ENCODE peak calls at places on chromosomes 6 and 20, in nine cellular contexts. R, A, I, M, V, U, N, Y and W are unnamed samples.

GRCh38 chr20:48945840-48946514 is 24.5 kb downstream of the ARFGEF2 start:
- DNase-seq in R (no peak), A (no peak), I (no peak), M (no peak), V (no peak), U (no peak), N (no peak), Y (no peak), W (no peak)

GRCh38 chr6:74606488-74607135 is 599.2 kb downstream of the COL12A1 start:
- DNase-seq in R (no peak), A (no peak), I (no peak), M (no peak), V (no peak), U (no peak), N (no peak), Y (peak; percentile 22), W (no peak)

GRCh38 chr20:60211618-60212463 is 253.6 kb downstream of the CDH26 start:
- DNase-seq in R (no peak), A (no peak), I (no peak), M (no peak), V (no peak), U (no peak), N (no peak), Y (no peak), W (no peak)

GRCh38 chr20:57212890-57213276 is 53.6 kb downstream of the BMP7 start:
- DNase-seq in R (no peak), A (no peak), I (no peak), M (no peak), V (no peak), U (no peak), N (no peak), Y (no peak), W (no peak)

GRCh38 chr20:52948491-52948890 is 23.7 kb upstream of the TSHZ2 start:
- DNase-seq in R (no peak), A (no peak), I (no peak), M (no peak), V (no peak), U (no peak), N (no peak), Y (no peak), W (no peak)

GRCh38 chr6:109038837-109039398 is 55.7 kb downstream of the SESN1 start:
- DNase-seq in R (no peak), A (no peak), I (no peak), M (no peak), V (no peak), U (no peak), N (no peak), Y (no peak), W (no peak)

GRCh38 chr6:43355862-43356590 is 13.4 kb downstream of the ZNF318 start:
- DNase-seq in R (no peak), A (no peak), I (no peak), M (no peak), V (no peak), U (no peak), N (no peak), Y (no peak), W (no peak)

GRCh38 chr6:135274561-135275293 is 93.6 kb downstream of the MYB start:
- DNase-seq in R (no peak), A (no peak), I (no peak), M (no peak), V (no peak), U (no peak), N (no peak), Y (no peak), W (no peak)

GRCh38 chr6:125153541-125154183 is at the start of gene TPD52L1:
- DNase-seq in R (peak; percentile 82), A (peak; percentile 77), I (peak; percentile 76), M (peak; percentile 39), V (peak; percentile 83), U (peak; percentile 56), N (peak; percentile 1), Y (peak; percentile 93), W (peak; percentile 68)

GRCh38 chr6:40436685-40437604 is 150.2 kb downstream of the LRFN2 start:
- DNase-seq in R (no peak), A (no peak), I (no peak), M (no peak), V (no peak), U (no peak), N (peak; percentile 10), Y (peak; percentile 58), W (peak; percentile 80)

GRCh38 chr6:66496659-66497058 is 789.6 kb upstream of the EYS start:
- DNase-seq in R (no peak), A (no peak), I (no peak), M (no peak), V (no peak), U (no peak), N (no peak), Y (no peak), W (peak; percentile 5)